ENCODE peak calls at places on chromosomes 12 and 14, in five cellular contexts. One of them, this sample, is unnamed.

GRCh38 chr12:958449-959123 is 9.1 kb upstream of the RAD52 start:
- DNase-seq in endothelial cell of umbilical vein: peak
- DNase-seq in thoracic aorta: no peak
- DNase-seq in IMR-90: no peak
- DNase-seq in Caco-2: no peak
- DNase-seq in this sample: peak

GRCh38 chr12:58420496-58420895 is 479.1 kb downstream of the ATP23 start:
- DNase-seq in endothelial cell of umbilical vein: peak
- DNase-seq in thoracic aorta: no peak
- DNase-seq in IMR-90: no peak
- DNase-seq in Caco-2: no peak
- DNase-seq in this sample: peak

GRCh38 chr14:104376202-104377140 is 203.1 kb upstream of the C14orf180 start:
- DNase-seq in endothelial cell of umbilical vein: no peak
- DNase-seq in thoracic aorta: no peak
- DNase-seq in IMR-90: no peak
- DNase-seq in Caco-2: no peak
- DNase-seq in this sample: no peak

GRCh38 chr14:36515105-36515593 is 4.9 kb downstream of the NKX2-1 start:
- DNase-seq in endothelial cell of umbilical vein: no peak
- DNase-seq in thoracic aorta: no peak
- DNase-seq in IMR-90: no peak
- DNase-seq in Caco-2: no peak
- DNase-seq in this sample: no peak

GRCh38 chr12:15535287-15535895 is 213.1 kb downstream of the PTPRO start:
- DNase-seq in endothelial cell of umbilical vein: no peak
- DNase-seq in thoracic aorta: no peak
- DNase-seq in IMR-90: no peak
- DNase-seq in Caco-2: no peak
- DNase-seq in this sample: no peak

GRCh38 chr14:54086780-54087179 is 130.2 kb upstream of the BMP4 start:
- DNase-seq in endothelial cell of umbilical vein: no peak
- DNase-seq in thoracic aorta: no peak
- DNase-seq in IMR-90: peak
- DNase-seq in Caco-2: no peak
- DNase-seq in this sample: no peak

GRCh38 chr12:15428632-15429031 is 106.3 kb downstream of the PTPRO start:
- DNase-seq in endothelial cell of umbilical vein: no peak
- DNase-seq in thoracic aorta: no peak
- DNase-seq in IMR-90: no peak
- DNase-seq in Caco-2: no peak
- DNase-seq in this sample: no peak

GRCh38 chr12:99455350-99456037 is 192.1 kb upstream of the GARIN6 start:
- DNase-seq in endothelial cell of umbilical vein: no peak
- DNase-seq in thoracic aorta: no peak
- DNase-seq in IMR-90: no peak
- DNase-seq in Caco-2: peak
- DNase-seq in this sample: peak

GRCh38 chr12:49863946-49864816 is 21.3 kb upstream of the BCDIN3D start:
- DNase-seq in endothelial cell of umbilical vein: no peak
- DNase-seq in thoracic aorta: no peak
- DNase-seq in IMR-90: no peak
- DNase-seq in Caco-2: no peak
- DNase-seq in this sample: no peak

GRCh38 chr12:29921307-29921706 is 137.6 kb upstream of the TMTC1 start:
- DNase-seq in endothelial cell of umbilical vein: peak
- DNase-seq in thoracic aorta: no peak
- DNase-seq in IMR-90: peak
- DNase-seq in Caco-2: no peak
- DNase-seq in this sample: peak

GRCh38 chr12:40058721-40059190 is 47.1 kb downstream of the SLC2A13 start:
- DNase-seq in endothelial cell of umbilical vein: no peak
- DNase-seq in thoracic aorta: no peak
- DNase-seq in IMR-90: peak
- DNase-seq in Caco-2: no peak
- DNase-seq in this sample: peak

GRCh38 chr12:49825360-49825970 is 2.7 kb downstream of the NCKAP5L start:
- DNase-seq in endothelial cell of umbilical vein: no peak
- DNase-seq in thoracic aorta: no peak
- DNase-seq in IMR-90: peak
- DNase-seq in Caco-2: no peak
- DNase-seq in this sample: peak

GRCh38 chr12:24172773-24173447 is 223.4 kb upstream of the SOX5 start:
- DNase-seq in endothelial cell of umbilical vein: no peak
- DNase-seq in thoracic aorta: no peak
- DNase-seq in IMR-90: no peak
- DNase-seq in Caco-2: no peak
- DNase-seq in this sample: no peak

GRCh38 chr14:54686871-54687749 is 120.2 kb downstream of the SAMD4A start:
- DNase-seq in endothelial cell of umbilical vein: no peak
- DNase-seq in thoracic aorta: no peak
- DNase-seq in IMR-90: no peak
- DNase-seq in Caco-2: no peak
- DNase-seq in this sample: peak

GRCh38 chr12:31353730-31354708 is 28.1 kb upstream of the SINHCAF start:
- DNase-seq in endothelial cell of umbilical vein: no peak
- DNase-seq in thoracic aorta: no peak
- DNase-seq in IMR-90: no peak
- DNase-seq in Caco-2: no peak
- DNase-seq in this sample: no peak

GRCh38 chr12:10211101-10211974 is 1.3 kb upstream of the GABARAPL1 start:
- DNase-seq in endothelial cell of umbilical vein: no peak
- DNase-seq in thoracic aorta: no peak
- DNase-seq in IMR-90: no peak
- DNase-seq in Caco-2: peak
- DNase-seq in this sample: no peak

GRCh38 chr12:31589896-31590729 is 823 bp downstream of the DENND5B start:
- DNase-seq in endothelial cell of umbilical vein: peak
- DNase-seq in thoracic aorta: peak
- DNase-seq in IMR-90: peak
- DNase-seq in Caco-2: peak
- DNase-seq in this sample: peak

GRCh38 chr12:92571844-92572543 is 130.8 kb upstream of the PLEKHG7 start:
- DNase-seq in endothelial cell of umbilical vein: no peak
- DNase-seq in thoracic aorta: no peak
- DNase-seq in IMR-90: no peak
- DNase-seq in Caco-2: no peak
- DNase-seq in this sample: peak

GRCh38 chr12:46649433-46649832 is 176.4 kb downstream of the SLC38A4 start:
- DNase-seq in endothelial cell of umbilical vein: no peak
- DNase-seq in thoracic aorta: no peak
- DNase-seq in IMR-90: no peak
- DNase-seq in Caco-2: no peak
- DNase-seq in this sample: no peak

GRCh38 chr14:50745401-50746058 is 77.4 kb upstream of the SAV1 start:
- DNase-seq in endothelial cell of umbilical vein: no peak
- DNase-seq in thoracic aorta: no peak
- DNase-seq in IMR-90: no peak
- DNase-seq in Caco-2: no peak
- DNase-seq in this sample: no peak
- TF ChIP-seq CTCF in endothelial cell of umbilical vein: no peak
- TF ChIP-seq CTCF in thoracic aorta: no peak
- TF ChIP-seq CTCF in IMR-90: no peak
- TF ChIP-seq CTCF in Caco-2: no peak
- TF ChIP-seq CTCF in this sample: no peak

GRCh38 chr14:68363841-68364711 is 428.8 kb downstream of the ZFP36L1 start:
- DNase-seq in endothelial cell of umbilical vein: peak
- DNase-seq in thoracic aorta: no peak
- DNase-seq in IMR-90: peak
- DNase-seq in Caco-2: no peak
- DNase-seq in this sample: no peak
- H3K4me3 ChIP-seq in endothelial cell of umbilical vein: no peak
- H3K4me3 ChIP-seq in thoracic aorta: peak
- H3K4me3 ChIP-seq in IMR-90: no peak
- H3K4me3 ChIP-seq in Caco-2: no peak
- H3K4me3 ChIP-seq in this sample: no peak

GRCh38 chr12:54784115-54784514 is 70.2 kb upstream of the MUCL1 start:
- DNase-seq in endothelial cell of umbilical vein: no peak
- DNase-seq in thoracic aorta: no peak
- DNase-seq in IMR-90: no peak
- DNase-seq in Caco-2: no peak
- DNase-seq in this sample: no peak

DNA sequence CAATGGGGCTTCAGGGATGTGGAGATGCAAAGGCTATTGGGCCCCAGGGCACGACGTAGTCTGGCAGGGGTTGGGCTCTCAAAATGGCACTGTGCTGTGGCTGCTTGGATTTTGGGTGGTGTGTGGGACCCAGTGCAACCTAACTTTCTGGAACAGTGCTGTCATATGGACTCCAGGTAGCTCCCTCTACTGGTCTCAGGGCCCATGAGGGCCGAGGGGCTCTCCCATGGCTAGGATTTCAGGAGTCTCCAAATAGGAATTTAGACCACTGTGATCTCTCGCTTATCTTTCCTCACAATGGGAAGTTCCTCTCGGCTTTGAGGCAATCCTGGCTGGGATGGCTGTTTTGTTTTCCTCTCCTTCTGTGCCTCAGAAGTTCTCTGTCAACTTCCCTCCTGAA is 68.2 kb upstream of the MUCL1 start:
- DNase-seq in endothelial cell of umbilical vein: no peak
- DNase-seq in thoracic aorta: no peak
- DNase-seq in IMR-90: no peak
- DNase-seq in Caco-2: no peak
- DNase-seq in this sample: no peak
- TF ChIP-seq CTCF in endothelial cell of umbilical vein: no peak
- TF ChIP-seq CTCF in thoracic aorta: no peak
- TF ChIP-seq CTCF in IMR-90: no peak
- TF ChIP-seq CTCF in Caco-2: no peak
- TF ChIP-seq CTCF in this sample: no peak

GRCh38 chr12:132621657-132622435 is 3.3 kb downstream of the P2RX2 start:
- DNase-seq in endothelial cell of umbilical vein: no peak
- DNase-seq in thoracic aorta: no peak
- DNase-seq in IMR-90: no peak
- DNase-seq in Caco-2: no peak
- DNase-seq in this sample: no peak

GRCh38 chr12:132620893-132621656 is 2.5 kb downstream of the P2RX2 start:
- DNase-seq in endothelial cell of umbilical vein: no peak
- DNase-seq in thoracic aorta: no peak
- DNase-seq in IMR-90: no peak
- DNase-seq in Caco-2: no peak
- DNase-seq in this sample: no peak

GRCh38 chr12:132623072-132623869 is 4.7 kb downstream of the P2RX2 start:
- DNase-seq in endothelial cell of umbilical vein: no peak
- DNase-seq in thoracic aorta: no peak
- DNase-seq in IMR-90: no peak
- DNase-seq in Caco-2: no peak
- DNase-seq in this sample: no peak

GRCh38 chr12:132624186-132624855 is 5.7 kb downstream of the P2RX2 start:
- DNase-seq in endothelial cell of umbilical vein: no peak
- DNase-seq in thoracic aorta: no peak
- DNase-seq in IMR-90: no peak
- DNase-seq in Caco-2: no peak
- DNase-seq in this sample: no peak

GRCh38 chr12:132622437-132623071 is 4.0 kb downstream of the P2RX2 start:
- DNase-seq in endothelial cell of umbilical vein: no peak
- DNase-seq in thoracic aorta: peak
- DNase-seq in IMR-90: peak
- DNase-seq in Caco-2: peak
- DNase-seq in this sample: peak
- H3K4me3 ChIP-seq in endothelial cell of umbilical vein: no peak
- H3K4me3 ChIP-seq in thoracic aorta: no peak
- H3K4me3 ChIP-seq in IMR-90: no peak
- H3K4me3 ChIP-seq in Caco-2: no peak
- H3K4me3 ChIP-seq in this sample: no peak

DNA sequence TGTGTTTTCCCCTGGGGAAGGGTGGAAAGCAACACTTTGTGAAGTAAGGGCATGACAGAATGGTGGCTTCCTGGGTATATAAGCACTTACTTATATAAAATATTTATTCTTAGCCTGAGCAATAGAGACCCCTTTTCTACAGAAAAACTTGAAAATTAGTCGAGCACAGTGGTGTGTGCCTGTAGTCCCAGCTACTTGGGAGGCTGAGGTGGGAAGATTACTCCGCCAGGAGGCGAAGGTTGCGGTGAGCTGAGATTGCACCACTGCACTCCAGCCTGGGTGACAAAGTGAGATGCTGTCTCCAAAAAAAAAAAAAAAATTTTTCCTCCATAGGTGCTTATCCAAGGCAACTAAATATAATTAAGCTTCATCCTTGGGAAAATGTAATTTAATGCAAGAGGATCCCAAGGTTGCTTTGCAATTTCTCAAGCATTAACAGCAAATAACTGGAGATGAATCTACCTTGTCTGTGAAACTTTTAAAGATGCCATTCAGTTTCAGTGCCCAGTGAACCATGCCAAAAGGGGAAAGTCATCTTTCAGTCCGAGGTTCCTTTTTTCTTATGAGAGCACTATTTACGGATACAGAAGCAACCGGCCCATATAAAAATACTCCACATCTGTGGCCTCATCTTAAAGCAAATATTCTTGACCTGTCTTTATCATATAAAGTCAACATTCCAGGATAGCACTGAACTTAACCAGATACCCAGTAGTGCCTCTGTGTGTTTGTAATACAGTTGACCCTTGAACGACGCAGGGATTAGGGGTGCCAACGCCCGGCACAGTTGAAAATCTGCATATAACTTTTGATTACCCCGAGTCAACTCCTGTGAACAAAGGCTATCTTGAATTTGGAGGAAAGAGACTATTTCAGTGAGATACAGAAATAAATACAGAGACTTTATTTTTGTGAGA is 209.2 kb downstream of the PCNX1 start:
- DNase-seq in endothelial cell of umbilical vein: no peak
- DNase-seq in thoracic aorta: no peak
- DNase-seq in IMR-90: no peak
- DNase-seq in Caco-2: peak
- DNase-seq in this sample: no peak
- TF ChIP-seq CTCF in endothelial cell of umbilical vein: no peak
- TF ChIP-seq CTCF in thoracic aorta: no peak
- TF ChIP-seq CTCF in IMR-90: no peak
- TF ChIP-seq CTCF in Caco-2: no peak
- TF ChIP-seq CTCF in this sample: no peak

GRCh38 chr12:123431951-123432886 is 4.3 kb downstream of the RILPL2 start:
- DNase-seq in endothelial cell of umbilical vein: peak
- DNase-seq in thoracic aorta: no peak
- DNase-seq in IMR-90: no peak
- DNase-seq in Caco-2: no peak
- DNase-seq in this sample: no peak

GRCh38 chr12:123435636-123436016 is 858 bp downstream of the RILPL2 start:
- DNase-seq in endothelial cell of umbilical vein: no peak
- DNase-seq in thoracic aorta: no peak
- DNase-seq in IMR-90: no peak
- DNase-seq in Caco-2: no peak
- DNase-seq in this sample: no peak

GRCh38 chr12:123436017-123436964 is at the start of gene RILPL2:
- DNase-seq in endothelial cell of umbilical vein: peak
- DNase-seq in thoracic aorta: peak
- DNase-seq in IMR-90: peak
- DNase-seq in Caco-2: peak
- DNase-seq in this sample: peak

DNA sequence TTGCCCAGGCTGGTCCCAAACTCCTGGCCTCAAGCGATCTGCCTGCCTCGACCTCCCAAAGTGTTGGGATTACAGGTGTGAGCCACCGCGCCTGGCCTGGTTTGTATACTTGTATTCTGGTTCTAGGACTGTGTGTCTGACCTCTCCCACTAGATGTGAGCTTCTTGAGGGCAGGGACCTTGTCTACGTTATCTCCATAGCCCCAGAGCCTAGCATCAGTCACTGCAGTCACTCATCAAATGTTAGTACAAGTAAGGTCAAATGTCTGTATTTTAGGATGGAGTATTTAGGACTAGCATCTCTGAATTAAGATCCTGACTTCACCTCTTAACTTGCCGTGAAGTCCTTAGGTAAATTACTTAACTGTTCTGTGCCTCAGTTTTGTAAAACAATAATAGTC is 2.9 kb downstream of the RILPL2 start:
- DNase-seq in endothelial cell of umbilical vein: no peak
- DNase-seq in thoracic aorta: no peak
- DNase-seq in IMR-90: no peak
- DNase-seq in Caco-2: no peak
- DNase-seq in this sample: no peak
- H3K4me3 ChIP-seq in endothelial cell of umbilical vein: no peak
- H3K4me3 ChIP-seq in thoracic aorta: peak
- H3K4me3 ChIP-seq in IMR-90: no peak
- H3K4me3 ChIP-seq in Caco-2: no peak
- H3K4me3 ChIP-seq in this sample: no peak